ENCODE peak calls at places on chromosomes 6 and 20, in seven cellular contexts. G is epithelial cell of esophagus, E is cardiac muscle cell, H is choroid plexus epithelial cell, O is mesothelial cell of epicardium, N is fibroblast of pulmonary artery, S is AG04450. U is an unnamed sample.

GRCh38 chr20:23120261-23120660 is 34.1 kb upstream of the CD93 start:
- DNase-seq in E (no peak), N (no peak), H (no peak), S (no peak), G (no peak), O (no peak), U (no peak)

GRCh38 chr6:113690255-113690956 is 166.7 kb upstream of the MARCKS start:
- DNase-seq in S (peak), O (no peak), H (peak), G (peak), N (peak), E (peak), U (peak)

GRCh38 chr20:36270744-36271638 is 34.7 kb downstream of the AAR2 start:
- DNase-seq in N (no peak), H (no peak), S (no peak), G (no peak), E (no peak), O (no peak), U (no peak)

GRCh38 chr6:95596021-95596420 is 18.7 kb downstream of the MANEA start:
- DNase-seq in S (no peak), E (no peak), G (peak), N (no peak), H (no peak), O (no peak), U (no peak)

GRCh38 chr6:115765966-115766365 is 294.7 kb downstream of the FRK start:
- DNase-seq in H (no peak), O (no peak), E (no peak), N (no peak), G (no peak), S (no peak), U (no peak)

GRCh38 chr6:145071836-145072235 is 663.5 kb downstream of the EPM2A start:
- DNase-seq in G (peak), N (peak), E (no peak), H (peak), O (no peak), S (peak), U (peak)

GRCh38 chr6:160162167-160162566 is 40.6 kb downstream of the SLC22A1 start:
- DNase-seq in O (no peak), E (no peak), S (no peak), N (no peak), G (peak), H (no peak), U (no peak)

GRCh38 chr20:58633161-58634035 is 17.7 kb upstream of the STX16 start:
- DNase-seq in G (no peak), N (no peak), O (no peak), E (no peak), H (no peak), S (no peak), U (no peak)

GRCh38 chr6:125802943-125803377 is 12.2 kb downstream of the NCOA7 start:
- DNase-seq in E (peak), S (no peak), G (no peak), N (peak), H (peak), O (no peak), U (peak)

GRCh38 chr6:87887266-87887665 is 160.4 kb upstream of the SPACA1 start:
- DNase-seq in H (no peak), S (no peak), E (no peak), N (no peak), G (no peak), O (no peak), U (no peak)

GRCh38 chr6:86949776-86950175 is 12.4 kb downstream of the HTR1E start:
- DNase-seq in E (no peak), H (no peak), G (no peak), S (no peak), N (no peak), O (no peak), U (no peak)

GRCh38 chr20:37345339-37346231 is at the start of gene SRC:
- DNase-seq in N (peak), S (peak), H (peak), G (peak), E (peak), O (peak), U (peak)

GRCh38 chr6:149264629-149265028 is 52.9 kb upstream of the TAB2 start:
- DNase-seq in S (no peak), O (no peak), N (no peak), E (no peak), H (no peak), G (no peak), U (no peak)

GRCh38 chr6:164130151-164130550 is 715.6 kb downstream of the QKI start:
- DNase-seq in S (no peak), H (no peak), G (no peak), E (no peak), O (no peak), N (no peak), U (no peak)

GRCh38 chr6:30130887-30131862 is 4.8 kb upstream of the TRIM40 start:
- DNase-seq in E (peak), N (peak), G (peak), O (peak), H (peak), S (peak), U (peak)

GRCh38 chr6:90537723-90538407 is 49.0 kb downstream of the MAP3K7 start:
- DNase-seq in N (peak), H (peak), S (no peak), E (peak), O (no peak), G (peak), U (peak)

GRCh38 chr6:154995241-154996162 is at the start of gene TIAM2:
- DNase-seq in G (no peak), H (no peak), E (peak), S (no peak), N (no peak), O (peak), U (peak)

GRCh38 chr6:35550437-35550836 is 37.7 kb upstream of the TULP1 start:
- DNase-seq in G (no peak), H (no peak), O (no peak), N (no peak), S (no peak), E (no peak), U (no peak)

GRCh38 chr6:18183736-18184135 is 28.5 kb downstream of the KDM1B start:
- DNase-seq in S (no peak), N (peak), O (no peak), G (no peak), H (peak), E (peak), U (no peak)

GRCh38 chr6:81865712-81866111 is 113.2 kb upstream of the TENT5A start:
- DNase-seq in H (peak), N (peak), E (peak), G (peak), O (no peak), S (peak), U (peak)

GRCh38 chr6:78583079-78583478 is 284.3 kb upstream of the IRAK1BP1 start:
- DNase-seq in N (no peak), H (no peak), E (no peak), G (peak), O (no peak), S (no peak), U (no peak)

GRCh38 chr20:51880188-51880587 is 77.9 kb upstream of the SALL4 start:
- DNase-seq in S (no peak), O (no peak), N (no peak), H (no peak), E (no peak), G (no peak), U (no peak)

GRCh38 chr20:437787-438486 is 24.4 kb downstream of the TBC1D20 start:
- DNase-seq in S (no peak), E (no peak), H (no peak), G (no peak), O (no peak), N (no peak), U (no peak)

GRCh38 chr20:35901678-35902544 is 52.4 kb downstream of the SCAND1 start:
- DNase-seq in N (peak), S (peak), G (peak), H (peak), O (no peak), E (peak), U (peak)

GRCh38 chr6:140985679-140986275 is 1146.9 kb upstream of the GJE1 start:
- DNase-seq in N (no peak), O (no peak), H (peak), E (no peak), S (no peak), G (no peak), U (peak)

GRCh38 chr6:25717856-25718740 is 36.4 kb upstream of the SLC17A4 start:
- DNase-seq in H (peak), N (peak), S (no peak), E (peak), O (no peak), G (peak), U (peak)

GRCh38 chr6:241331-241865 is 50.9 kb upstream of the DUSP22 start:
- DNase-seq in O (no peak), E (no peak), H (no peak), S (no peak), N (no peak), G (no peak), U (no peak)

GRCh38 chr6:79048611-79049010 is 29.4 kb downstream of the PHIP start:
- DNase-seq in H (peak), N (peak), G (peak), O (no peak), E (peak), S (no peak), U (peak)

GRCh38 chr6:68575765-68576439 is 59.2 kb upstream of the ADGRB3 start:
- DNase-seq in H (peak), S (no peak), E (peak), O (no peak), N (peak), G (peak), U (no peak)

GRCh38 chr20:62518911-62519310 is 43.1 kb upstream of the GATA5 start:
- DNase-seq in N (no peak), H (no peak), O (no peak), S (no peak), E (no peak), G (no peak), U (no peak)

GRCh38 chr6:140782941-140783340 is 1349.8 kb upstream of the GJE1 start:
- DNase-seq in H (peak), N (no peak), O (no peak), S (no peak), E (no peak), G (peak), U (no peak)

GRCh38 chr6:25556516-25556915 is 95.5 kb upstream of the SCGN start:
- DNase-seq in O (peak), E (peak), G (peak), S (peak), N (peak), H (peak), U (peak)

GRCh38 chr6:112054520-112055160 is 736 bp downstream of the CCN6 start:
- DNase-seq in H (no peak), O (no peak), E (no peak), G (peak), S (no peak), N (no peak), U (no peak)

GRCh38 chr6:105431226-105431625 is 28.3 kb upstream of the PREP start:
- DNase-seq in G (peak), E (peak), O (no peak), H (peak), N (peak), S (peak), U (peak)

GRCh38 chr20:35015863-35016193 is 60.2 kb downstream of the MYH7B start:
- DNase-seq in S (no peak), O (no peak), N (no peak), G (no peak), E (no peak), H (no peak), U (no peak)

GRCh38 chr6:116511424-116512131 is at the start of gene CALHM5:
- DNase-seq in G (peak), E (peak), N (peak), O (no peak), S (peak), H (peak), U (peak)

GRCh38 chr6:11575408-11576033 is 38.0 kb downstream of the TMEM170B start:
- DNase-seq in N (peak), S (peak), O (no peak), G (peak), E (peak), H (peak), U (peak)

GRCh38 chr6:142297996-142298753 is 3.6 kb upstream of the ADGRG6 start:
- DNase-seq in H (peak), O (no peak), N (peak), S (peak), E (peak), G (peak), U (peak)

GRCh38 chr6:99458319-99458718 is 33.2 kb upstream of the PNISR start:
- DNase-seq in O (no peak), G (peak), E (peak), N (peak), H (peak), S (no peak), U (peak)

GRCh38 chr20:2026004-2026403 is 32.1 kb upstream of the PDYN start:
- DNase-seq in N (no peak), S (no peak), O (no peak), H (no peak), G (no peak), E (no peak), U (no peak)

GRCh38 chr20:7274870-7275269 is 507.4 kb downstream of the BMP2 start:
- DNase-seq in N (no peak), O (no peak), S (no peak), H (no peak), G (peak), E (no peak), U (no peak)

GRCh38 chr20:7269452-7269851 is 502.0 kb downstream of the BMP2 start:
- DNase-seq in N (no peak), E (no peak), O (no peak), G (peak), H (no peak), S (no peak), U (no peak)

GRCh38 chr20:7275628-7276237 is 508.2 kb downstream of the BMP2 start:
- DNase-seq in O (no peak), E (no peak), S (no peak), N (no peak), G (no peak), H (no peak), U (no peak)

GRCh38 chr20:7272512-7272911 is 505.0 kb downstream of the BMP2 start:
- DNase-seq in H (peak), N (peak), E (no peak), G (no peak), S (no peak), O (no peak), U (peak)
- TF ChIP-seq CTCF in H (peak), N (peak), E (peak), G (peak), S (no peak), O (no peak), U (peak)

GRCh38 chr6:32111424-32112066 is 2.4 kb upstream of the TNXB start:
- DNase-seq in S (no peak), O (no peak), H (no peak), E (peak), G (no peak), N (no peak), U (no peak)

GRCh38 chr6:32115623-32116022 is 6.5 kb upstream of the TNXB start:
- DNase-seq in N (no peak), G (no peak), E (no peak), H (no peak), O (no peak), S (no peak), U (no peak)

GRCh38 chr6:32114853-32115252 is 5.7 kb upstream of the TNXB start:
- DNase-seq in H (peak), N (peak), G (peak), O (no peak), S (no peak), E (no peak), U (peak)

GRCh38 chr6:32112436-32112980 is 3.4 kb upstream of the TNXB start:
- DNase-seq in O (no peak), E (no peak), S (no peak), G (no peak), N (peak), H (no peak), U (peak)

GRCh38 chr6:32113386-32114352 is 4.5 kb upstream of the TNXB start:
- DNase-seq in N (peak), S (peak), E (peak), G (no peak), O (no peak), H (peak), U (peak)
- TF ChIP-seq CTCF in N (peak), S (peak), E (peak), G (peak), O (no peak), H (peak), U (peak)

GRCh38 chr6:134574491-134574890 is 256.6 kb upstream of the SGK1 start:
- DNase-seq in H (no peak), O (no peak), G (no peak), N (no peak), S (no peak), E (no peak), U (no peak)

GRCh38 chr6:134577998-134578397 is 260.1 kb upstream of the SGK1 start:
- DNase-seq in O (no peak), H (peak), S (no peak), E (peak), G (peak), N (peak), U (peak)
- TF ChIP-seq CTCF in O (no peak), H (peak), S (peak), E (no peak), G (peak), N (peak), U (peak)

GRCh38 chr6:162715601-162716000 is 12.0 kb downstream of the PRKN start:
- DNase-seq in O (no peak), E (no peak), H (no peak), G (no peak), N (no peak), S (no peak), U (no peak)
- TF ChIP-seq CTCF in O (no peak), E (no peak), H (no peak), G (no peak), N (no peak), S (no peak), U (no peak)

GRCh38 chr6:41072836-41073202 is at the start of gene NFYA:
- DNase-seq in S (no peak), H (no peak), E (no peak), G (no peak), N (no peak), O (no peak), U (peak)

GRCh38 chr6:41073968-41074691 is 1.4 kb downstream of the NFYA start:
- DNase-seq in S (no peak), H (peak), N (peak), O (no peak), E (peak), G (peak), U (peak)

GRCh38 chr6:41073203-41073967 is 611 bp downstream of the NFYA start:
- DNase-seq in N (peak), O (peak), G (peak), E (peak), S (no peak), H (peak), U (peak)

GRCh38 chr6:41071501-41071922 is 644 bp downstream of the OARD1 start:
- DNase-seq in N (no peak), E (no peak), G (no peak), H (no peak), O (no peak), S (no peak), U (no peak)

GRCh38 chr6:41071923-41072835 is at the start of gene OARD1:
- DNase-seq in G (peak), E (peak), S (peak), O (peak), N (peak), H (peak), U (peak)
- TF ChIP-seq CTCF in G (no peak), E (no peak), S (no peak), O (no peak), N (no peak), H (no peak), U (no peak)

GRCh38 chr6:38180586-38180985 is 361.1 kb downstream of the ZFAND3 start:
- DNase-seq in H (no peak), N (no peak), O (no peak), S (no peak), G (no peak), E (no peak), U (no peak)

GRCh38 chr6:38178584-38178886 is 359.0 kb downstream of the ZFAND3 start:
- DNase-seq in H (no peak), E (no peak), N (no peak), S (no peak), O (no peak), G (no peak), U (no peak)

GRCh38 chr6:38179794-38180430 is 360.4 kb downstream of the ZFAND3 start:
- DNase-seq in G (no peak), E (no peak), H (no peak), O (no peak), N (no peak), S (no peak), U (no peak)

GRCh38 chr6:38177885-38178583 is 358.5 kb downstream of the ZFAND3 start:
- DNase-seq in G (no peak), S (no peak), E (no peak), O (no peak), N (no peak), H (no peak), U (no peak)

DNA sequence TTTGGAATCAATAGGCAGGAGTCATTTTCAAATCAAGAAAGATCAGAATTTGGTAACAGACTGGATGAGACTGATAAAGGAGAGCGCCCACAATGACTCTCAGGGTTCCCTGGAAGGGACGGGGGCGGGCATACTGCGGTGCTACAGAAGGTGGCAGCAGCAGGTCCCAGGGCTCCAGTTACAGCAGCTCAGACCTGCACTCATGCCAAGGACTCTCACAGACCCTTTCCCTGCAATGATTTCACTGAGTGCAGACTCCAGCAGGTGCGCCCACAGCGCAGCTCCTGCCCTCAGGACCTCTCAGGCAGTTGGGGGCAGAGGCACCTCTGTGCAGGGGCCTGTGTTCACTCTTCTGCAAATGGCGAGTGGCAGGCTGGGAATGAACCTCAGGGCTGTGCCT is 359.8 kb downstream of the ZFAND3 start:
- DNase-seq in G (no peak), S (no peak), H (no peak), E (no peak), O (no peak), N (no peak), U (no peak)
- TF ChIP-seq CTCF in G (no peak), S (no peak), H (peak), E (no peak), O (no peak), N (no peak), U (no peak)

DNA sequence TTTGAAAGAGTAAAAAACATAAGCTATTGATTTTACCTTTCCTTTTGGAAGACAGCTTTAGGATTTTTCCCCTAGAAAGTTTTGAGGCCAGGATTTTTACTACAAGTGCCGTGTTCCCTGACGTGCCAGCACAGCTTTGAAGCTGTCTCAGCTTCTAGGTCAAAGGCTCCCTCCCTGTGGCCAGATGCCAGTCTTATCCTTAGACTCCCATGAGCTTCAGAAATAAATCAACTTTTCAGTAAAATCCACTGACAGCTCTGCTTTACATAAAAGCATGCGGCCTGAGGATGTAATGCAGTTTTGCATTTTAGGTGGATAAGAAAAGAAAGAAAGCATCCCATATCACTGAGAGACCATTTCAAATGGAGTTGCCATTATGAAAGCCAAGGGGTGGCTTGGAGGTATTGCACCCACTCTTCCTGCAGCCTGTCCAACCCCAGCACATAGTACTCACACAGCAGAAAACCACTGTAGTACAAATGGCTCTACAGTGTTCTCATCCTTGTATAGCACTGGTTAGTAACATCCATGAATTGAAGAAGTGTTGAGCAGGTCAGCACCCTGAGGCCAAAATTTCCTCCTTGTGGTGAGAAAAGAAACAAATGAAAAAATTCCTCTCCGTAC is 15.2 kb upstream of the ATXN1 start:
- DNase-seq in G (no peak), S (no peak), E (peak), N (no peak), H (peak), O (no peak), U (no peak)
- TF ChIP-seq CTCF in G (no peak), S (peak), E (no peak), N (peak), H (peak), O (peak), U (peak)